ENCODE peak calls at places on chromosomes 5 and 9, in seven cellular contexts. U, G, D, N, P, R and Y are unnamed samples.

GRCh38 chr5:131944700-131945550 is 538 bp downstream of the MEIKIN start:
- DNase-seq in U (peak), G (no peak), D (no peak), N (no peak), P (no peak), R (no peak), Y (no peak)

GRCh38 chr5:128062172-128062746 is 21.3 kb upstream of the SLC12A2 start:
- DNase-seq in U (no peak), G (no peak), D (no peak), N (peak), P (no peak), R (no peak), Y (no peak)

GRCh38 chr5:100901851-100902341 is 1.2 kb downstream of the ST8SIA4 start:
- DNase-seq in U (no peak), G (peak), D (no peak), N (peak), P (peak), R (peak), Y (no peak)

GRCh38 chr5:115584501-115584900 is 17.8 kb downstream of the TICAM2 start:
- DNase-seq in U (no peak), G (no peak), D (no peak), N (no peak), P (no peak), R (no peak), Y (no peak)

GRCh38 chr9:116800074-116800473 is 113.0 kb downstream of the TRIM32 start:
- DNase-seq in U (no peak), G (no peak), D (no peak), N (no peak), P (no peak), R (no peak), Y (no peak)

GRCh38 chr5:98309785-98310566 is 463.5 kb upstream of the RGMB start:
- DNase-seq in U (peak), G (no peak), D (peak), N (peak), P (no peak), R (peak), Y (no peak)

GRCh38 chr9:125343518-125344284 is 82.1 kb downstream of the GAPVD1 start:
- DNase-seq in U (peak), G (no peak), D (no peak), N (peak), P (no peak), R (no peak), Y (no peak)

GRCh38 chr9:107907715-107908114 is 418.1 kb upstream of the KLF4 start:
- DNase-seq in U (no peak), G (no peak), D (no peak), N (no peak), P (no peak), R (no peak), Y (no peak)

GRCh38 chr9:86843182-86843581 is 104.1 kb downstream of the GAS1 start:
- DNase-seq in U (no peak), G (no peak), D (no peak), N (peak), P (no peak), R (no peak), Y (no peak)

GRCh38 chr5:156402387-156402921 is 75.5 kb downstream of the SGCD start:
- DNase-seq in U (peak), G (no peak), D (no peak), N (no peak), P (peak), R (peak), Y (no peak)

GRCh38 chr5:36686881-36687280 is 80.5 kb downstream of the SLC1A3 start:
- DNase-seq in U (no peak), G (no peak), D (no peak), N (no peak), P (no peak), R (no peak), Y (no peak)

GRCh38 chr5:35470866-35471265 is 146.8 kb upstream of the SPEF2 start:
- DNase-seq in U (no peak), G (no peak), D (no peak), N (no peak), P (no peak), R (no peak), Y (no peak)

GRCh38 chr9:135520916-135521607 is at the start of gene LCN1:
- DNase-seq in U (no peak), G (peak), D (peak), N (no peak), P (no peak), R (no peak), Y (no peak)

GRCh38 chr5:154063372-154063771 is 24.6 kb downstream of the MFAP3 start:
- DNase-seq in U (no peak), G (no peak), D (no peak), N (no peak), P (no peak), R (no peak), Y (no peak)

GRCh38 chr5:76766746-76767145 is 50.8 kb downstream of the F2R start:
- DNase-seq in U (no peak), G (no peak), D (no peak), N (peak), P (no peak), R (no peak), Y (no peak)

GRCh38 chr5:141493500-141494422 is 4.9 kb downstream of the PCDHGC5 start:
- DNase-seq in U (no peak), G (no peak), D (no peak), N (peak), P (no peak), R (no peak), Y (no peak)

GRCh38 chr5:57244331-57244730 is 70.5 kb downstream of the GPBP1 start:
- DNase-seq in U (no peak), G (no peak), D (no peak), N (no peak), P (no peak), R (no peak), Y (no peak)

GRCh38 chr5:173884402-173885053 is 3.6 kb upstream of the CPEB4 start:
- DNase-seq in U (no peak), G (no peak), D (no peak), N (no peak), P (no peak), R (peak), Y (no peak)

GRCh38 chr5:166712447-166712846 is 1579.0 kb upstream of the WWC1 start:
- DNase-seq in U (no peak), G (no peak), D (no peak), N (no peak), P (no peak), R (no peak), Y (no peak)

GRCh38 chr9:98226968-98227367 is 28.5 kb downstream of the TBC1D2 start:
- DNase-seq in U (no peak), G (no peak), D (no peak), N (no peak), P (no peak), R (no peak), Y (no peak)

GRCh38 chr5:163022582-163023128 is 414.7 kb upstream of the CCNG1 start:
- DNase-seq in U (no peak), G (no peak), D (no peak), N (no peak), P (no peak), R (no peak), Y (no peak)

GRCh38 chr5:159022178-159022556 is 77.5 kb downstream of the EBF1 start:
- DNase-seq in U (no peak), G (peak), D (peak), N (peak), P (no peak), R (no peak), Y (no peak)

GRCh38 chr5:4906821-4907220 is 233.3 kb upstream of the ADAMTS16 start:
- DNase-seq in U (no peak), G (no peak), D (no peak), N (no peak), P (no peak), R (no peak), Y (no peak)

GRCh38 chr9:14633906-14634565 is 59.2 kb downstream of the ZDHHC21 start:
- DNase-seq in U (no peak), G (no peak), D (no peak), N (no peak), P (no peak), R (no peak), Y (no peak)

GRCh38 chr9:14627513-14627912 is 65.7 kb downstream of the ZDHHC21 start:
- DNase-seq in U (no peak), G (no peak), D (no peak), N (no peak), P (no peak), R (no peak), Y (no peak)

GRCh38 chr9:14633148-14633547 is 60.1 kb downstream of the ZDHHC21 start:
- DNase-seq in U (peak), G (no peak), D (no peak), N (no peak), P (no peak), R (no peak), Y (no peak)
- TF ChIP-seq CTCF in U (peak), G (no peak), D (no peak), N (no peak), P (no peak), R (no peak), Y (no peak)

GRCh38 chr5:148005788-148006520 is 57.8 kb upstream of the SPINK5 start:
- DNase-seq in U (peak), G (no peak), D (no peak), N (no peak), P (no peak), R (no peak), Y (no peak)
- TF ChIP-seq CTCF in U (peak), G (no peak), D (peak), N (peak), P (no peak), R (no peak), Y (no peak)

DNA sequence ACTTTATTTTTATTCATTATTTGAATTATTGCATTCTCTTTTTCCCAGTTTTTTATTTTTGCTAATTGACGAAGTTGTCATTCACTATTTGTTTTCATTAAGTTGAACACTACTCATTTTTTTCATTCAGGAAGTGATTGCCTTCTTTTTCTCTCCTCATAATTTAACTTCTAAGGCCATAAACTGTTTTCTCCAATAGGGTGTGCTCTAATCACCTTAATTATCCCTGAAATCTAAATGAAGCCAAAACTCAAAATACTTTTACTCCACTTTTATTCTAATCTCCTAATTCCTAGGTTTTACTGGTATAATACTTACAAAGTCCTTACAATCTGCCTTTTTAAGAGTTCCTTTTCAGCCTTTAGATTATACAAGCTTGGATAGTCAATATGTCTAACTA is 2.9 kb upstream of the OR13C2 start:
- DNase-seq in U (no peak), G (no peak), D (no peak), N (no peak), P (no peak), R (no peak), Y (no peak)
- TF ChIP-seq CTCF in U (peak), G (no peak), D (peak), N (no peak), P (no peak), R (no peak), Y (no peak)

GRCh38 chr5:15191012-15191411 is 309.0 kb upstream of the FBXL7 start:
- DNase-seq in U (no peak), G (no peak), D (no peak), N (peak), P (no peak), R (no peak), Y (no peak)
- TF ChIP-seq CTCF in U (peak), G (no peak), D (peak), N (no peak), P (no peak), R (no peak), Y (no peak)

GRCh38 chr5:33807771-33808170 is 84.0 kb downstream of the ADAMTS12 start:
- DNase-seq in U (no peak), G (no peak), D (peak), N (no peak), P (no peak), R (no peak), Y (no peak)

GRCh38 chr5:33808699-33809098 is 83.1 kb downstream of the ADAMTS12 start:
- DNase-seq in U (no peak), G (no peak), D (no peak), N (no peak), P (no peak), R (no peak), Y (no peak)

GRCh38 chr5:33810491-33811120 is 81.2 kb downstream of the ADAMTS12 start:
- DNase-seq in U (no peak), G (no peak), D (peak), N (peak), P (no peak), R (no peak), Y (no peak)

GRCh38 chr5:33801292-33801691 is 90.5 kb downstream of the ADAMTS12 start:
- DNase-seq in U (no peak), G (no peak), D (no peak), N (no peak), P (no peak), R (no peak), Y (no peak)

GRCh38 chr5:33806736-33807442 is 84.9 kb downstream of the ADAMTS12 start:
- DNase-seq in U (no peak), G (no peak), D (peak), N (peak), P (no peak), R (no peak), Y (no peak)
- TF ChIP-seq CTCF in U (no peak), G (no peak), D (no peak), N (no peak), P (no peak), R (no peak), Y (no peak)

GRCh38 chr9:121960665-121961064 is 132.4 kb downstream of the TTLL11 start:
- DNase-seq in U (no peak), G (no peak), D (no peak), N (no peak), P (no peak), R (no peak), Y (no peak)
- TF ChIP-seq CTCF in U (no peak), G (no peak), D (no peak), N (no peak), P (no peak), R (no peak), Y (no peak)

DNA sequence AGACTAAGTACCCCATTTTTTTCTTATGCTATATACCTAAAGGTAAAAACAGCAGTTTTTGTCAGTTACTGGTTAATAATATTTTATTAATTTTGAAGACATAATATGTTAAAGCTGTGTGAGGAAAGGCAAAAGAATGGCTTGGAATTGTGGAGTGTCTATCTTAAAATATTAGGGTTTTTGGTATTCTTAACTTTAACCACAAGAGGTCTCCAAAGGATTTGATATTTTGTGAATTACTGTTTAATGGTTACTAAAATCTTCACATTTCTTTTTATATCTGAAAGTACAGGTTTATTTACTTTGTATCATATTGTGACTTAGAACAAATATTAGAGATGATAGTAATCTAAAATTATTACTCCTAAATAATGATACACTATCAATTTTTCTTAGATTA is 32.0 kb upstream of the DHFR start:
- DNase-seq in U (no peak), G (no peak), D (no peak), N (peak), P (no peak), R (no peak), Y (no peak)
- TF ChIP-seq CTCF in U (peak), G (no peak), D (peak), N (peak), P (peak), R (no peak), Y (no peak)